ENCODE peak calls at places on chromosomes 6 and 20, in ten cellular contexts. C is lower lobe of right lung; Y is activated T-cell treated with anti-CD3 and anti-CD28 coated beads for 1 hour; W is IMR-90; G is GOT3; S is T-helper 9 cell; U is activated naive CD4-positive, alpha-beta T cell treated with anti-CD3 and anti-CD28 coated beads for 36 hours; F is nucleus accumbens; J is psoas muscle; M is mesenteric fat pad. R is an unnamed sample.

GRCh38 chr6:64217721-64218603 is 582.4 kb downstream of the PHF3 start:
- DNase-seq in M (no peak), U (no peak), G (no peak), J (no peak), W (peak), Y (no peak), S (no peak), F (no peak), C (no peak), R (no peak)

GRCh38 chr6:26553264-26553738 is 15.1 kb downstream of the HMGN4 start:
- DNase-seq in M (no peak), S (peak), U (peak), W (peak), C (peak), F (peak), Y (peak), J (peak), G (peak), R (peak)

GRCh38 chr20:5843054-5843731 is 93.0 kb downstream of the SHLD1 start:
- DNase-seq in C (no peak), U (no peak), Y (no peak), G (no peak), M (no peak), W (no peak), J (no peak), F (no peak), S (no peak), R (no peak)

GRCh38 chr6:84390334-84390733 is 162.9 kb upstream of the CEP162 start:
- DNase-seq in G (no peak), F (no peak), W (no peak), M (no peak), Y (no peak), C (no peak), J (no peak), S (no peak), U (no peak), R (no peak)

GRCh38 chr6:2134559-2134958 is 110.8 kb downstream of the GMDS start:
- DNase-seq in C (no peak), G (no peak), Y (no peak), J (no peak), M (no peak), U (no peak), F (no peak), S (no peak), W (peak), R (no peak)

GRCh38 chr6:134589512-134589911 is 271.6 kb upstream of the SGK1 start:
- DNase-seq in G (peak), J (no peak), W (peak), U (no peak), F (no peak), C (no peak), Y (no peak), S (no peak), M (no peak), R (no peak)

GRCh38 chr6:32642707-32643106 is 5.5 kb downstream of the HLA-DQA1 start:
- DNase-seq in W (no peak), J (no peak), U (no peak), Y (no peak), S (no peak), G (no peak), C (no peak), F (no peak), M (no peak), R (no peak)

GRCh38 chr6:112938656-112939055 is 591.5 kb downstream of the RFPL4B start:
- DNase-seq in M (no peak), C (no peak), U (no peak), W (no peak), G (no peak), Y (no peak), J (no peak), S (no peak), F (no peak), R (no peak)

GRCh38 chr20:3751284-3751663 is 16.3 kb downstream of the ADISSP start:
- DNase-seq in W (no peak), S (no peak), U (no peak), J (no peak), G (no peak), F (no peak), M (no peak), C (no peak), Y (no peak), R (no peak)

GRCh38 chr6:221531-222349 is 70.5 kb upstream of the DUSP22 start:
- DNase-seq in W (peak), G (no peak), Y (no peak), S (no peak), C (no peak), J (no peak), U (no peak), M (no peak), F (no peak), R (no peak)

GRCh38 chr20:59806578-59806975 is 126.9 kb downstream of the SYCP2 start:
- DNase-seq in J (no peak), C (no peak), U (no peak), Y (no peak), W (no peak), F (no peak), G (no peak), S (no peak), M (no peak), R (no peak)

GRCh38 chr6:125747589-125748533 is 1.6 kb upstream of the HEY2 start:
- DNase-seq in U (peak), C (peak), G (no peak), M (no peak), F (no peak), Y (no peak), S (no peak), W (no peak), J (peak), R (no peak)

GRCh38 chr20:1434571-1435336 is 31.9 kb downstream of the NSFL1C start:
- DNase-seq in W (peak), C (no peak), S (peak), J (no peak), G (no peak), F (no peak), M (no peak), U (peak), Y (no peak), R (peak)

GRCh38 chr6:2061880-2062279 is 183.5 kb downstream of the GMDS start:
- DNase-seq in J (no peak), C (no peak), G (no peak), M (no peak), F (no peak), S (no peak), U (no peak), Y (no peak), W (no peak), R (no peak)

GRCh38 chr20:47013606-47014005 is 119.0 kb downstream of the EYA2 start:
- DNase-seq in Y (no peak), M (no peak), W (no peak), G (no peak), F (no peak), U (no peak), J (no peak), C (no peak), S (no peak), R (no peak)

GRCh38 chr20:18666803-18667460 is 79.1 kb downstream of the DTD1 start:
- DNase-seq in W (no peak), G (no peak), M (no peak), Y (no peak), F (no peak), J (no peak), S (no peak), U (no peak), C (no peak), R (no peak)

GRCh38 chr6:143594647-143595046 is 83.1 kb upstream of the PHACTR2 start:
- DNase-seq in J (no peak), F (peak), S (peak), U (no peak), G (no peak), Y (no peak), M (no peak), C (no peak), W (peak), R (peak)

GRCh38 chr20:44084439-44084838 is 102.5 kb downstream of the JPH2 start:
- DNase-seq in W (no peak), C (no peak), M (no peak), S (no peak), J (no peak), Y (no peak), G (no peak), F (no peak), U (no peak), R (no peak)

GRCh38 chr20:44896583-44896982 is 11.1 kb downstream of the YWHAB start:
- DNase-seq in J (no peak), W (peak), G (no peak), Y (no peak), S (no peak), C (no peak), M (no peak), U (no peak), F (no peak), R (no peak)

GRCh38 chr6:3727036-3727435 is 24.5 kb downstream of the PXDC1 start:
- DNase-seq in G (no peak), M (no peak), C (no peak), J (no peak), W (no peak), F (no peak), Y (no peak), S (no peak), U (no peak), R (no peak)

GRCh38 chr6:411402-412145 is 20.0 kb downstream of the IRF4 start:
- DNase-seq in U (peak), G (no peak), S (no peak), M (no peak), C (no peak), J (no peak), W (no peak), Y (no peak), F (no peak), R (no peak)

GRCh38 chr20:43699941-43700565 is 26.7 kb downstream of the GTSF1L start:
- DNase-seq in S (no peak), J (no peak), F (no peak), Y (no peak), W (no peak), M (no peak), U (no peak), C (no peak), G (no peak), R (no peak)

GRCh38 chr6:160035241-160035640 is 66.4 kb downstream of the IGF2R start:
- DNase-seq in S (no peak), J (no peak), M (peak), C (no peak), W (no peak), G (no peak), U (no peak), F (no peak), Y (no peak), R (no peak)

GRCh38 chr20:13898012-13898612 is 92.3 kb downstream of the SEL1L2 start:
- DNase-seq in S (no peak), M (no peak), Y (no peak), W (no peak), G (no peak), J (no peak), F (no peak), U (no peak), C (no peak), R (no peak)

GRCh38 chr6:52881662-52881995 is 27.9 kb downstream of the GSTA3 start:
- DNase-seq in M (no peak), F (no peak), U (no peak), C (no peak), W (no peak), G (no peak), S (no peak), J (no peak), Y (no peak), R (no peak)

GRCh38 chr6:141077355-141078333 is 1055.1 kb upstream of the GJE1 start:
- DNase-seq in Y (no peak), S (no peak), M (no peak), J (no peak), G (no peak), F (no peak), C (no peak), U (peak), W (no peak), R (no peak)

GRCh38 chr20:51467971-51468626 is 74.4 kb downstream of the NFATC2 start:
- DNase-seq in S (no peak), Y (no peak), M (no peak), W (no peak), G (no peak), C (no peak), J (no peak), U (no peak), F (peak), R (no peak)

GRCh38 chr6:1313364-1313754 is 1.5 kb downstream of the FOXQ1 start:
- DNase-seq in Y (no peak), W (no peak), S (no peak), M (no peak), J (no peak), G (no peak), U (no peak), F (no peak), C (no peak), R (no peak)

GRCh38 chr6:3585320-3585935 is 128.6 kb upstream of the SLC22A23 start:
- DNase-seq in W (peak), S (no peak), U (no peak), J (no peak), C (no peak), F (no peak), M (no peak), G (no peak), Y (no peak), R (no peak)

GRCh38 chr6:129186988-129187387 is 304.1 kb downstream of the LAMA2 start:
- DNase-seq in U (no peak), Y (no peak), J (no peak), W (peak), M (no peak), G (no peak), C (no peak), S (no peak), F (peak), R (no peak)

GRCh38 chr20:58065508-58066361 is 162.7 kb downstream of the ANKRD60 start:
- DNase-seq in M (peak), J (no peak), S (no peak), W (no peak), G (no peak), F (no peak), U (no peak), Y (no peak), C (no peak), R (no peak)

GRCh38 chr6:5442319-5442718 is 181.0 kb downstream of the FARS2 start:
- DNase-seq in G (no peak), S (no peak), U (no peak), C (no peak), F (no peak), W (peak), Y (no peak), J (no peak), M (no peak), R (no peak)

GRCh38 chr20:56323656-56324055 is 35.1 kb upstream of the FAM210B start:
- DNase-seq in U (no peak), M (no peak), J (no peak), G (no peak), S (no peak), W (no peak), Y (no peak), C (no peak), F (no peak), R (no peak)

GRCh38 chr20:20073851-20074252 is 21.5 kb downstream of the CFAP61 start:
- DNase-seq in Y (no peak), W (no peak), G (no peak), M (no peak), U (no peak), F (no peak), J (peak), S (no peak), C (no peak), R (no peak)

R was measured in T-helper 22 cell.